ENCODE peak calls at places on chromosomes 6 and 20, in seven cellular contexts. One of them, this sample, is unnamed.

GRCh38 chr20:17233621-17234020 is 6.8 kb downstream of the PCSK2 start:
- DNase-seq in SK-N-SH: no peak
- DNase-seq in endothelial cell of umbilical vein: no peak
- DNase-seq in H1: no peak
- DNase-seq in HCT116: no peak
- DNase-seq in GM12878: no peak
- DNase-seq in HepG2: no peak
- DNase-seq in this sample: no peak

GRCh38 chr6:53770690-53771320 is 24.0 kb upstream of the LRRC1 start:
- DNase-seq in HCT116: no peak
- DNase-seq in GM12878: no peak
- DNase-seq in endothelial cell of umbilical vein: no peak
- DNase-seq in HepG2: no peak
- DNase-seq in H1: no peak
- DNase-seq in SK-N-SH: no peak
- DNase-seq in this sample: no peak

GRCh38 chr6:20237677-20238460 is 25.6 kb upstream of the MBOAT1 start:
- DNase-seq in HepG2: no peak
- DNase-seq in endothelial cell of umbilical vein: no peak
- DNase-seq in HCT116: no peak
- DNase-seq in H1: no peak
- DNase-seq in GM12878: no peak
- DNase-seq in SK-N-SH: no peak
- DNase-seq in this sample: peak

GRCh38 chr20:51593584-51593983 is 51.1 kb upstream of the NFATC2 start:
- DNase-seq in HCT116: no peak
- DNase-seq in HepG2: no peak
- DNase-seq in SK-N-SH: no peak
- DNase-seq in GM12878: no peak
- DNase-seq in H1: no peak
- DNase-seq in endothelial cell of umbilical vein: no peak
- DNase-seq in this sample: no peak

GRCh38 chr6:168799067-168799466 is 358.1 kb downstream of the SMOC2 start:
- DNase-seq in endothelial cell of umbilical vein: no peak
- DNase-seq in HCT116: no peak
- DNase-seq in GM12878: no peak
- DNase-seq in H1: no peak
- DNase-seq in SK-N-SH: no peak
- DNase-seq in HepG2: no peak
- DNase-seq in this sample: no peak

GRCh38 chr6:109034439-109035041 is 60.1 kb downstream of the SESN1 start:
- DNase-seq in GM12878: no peak
- DNase-seq in SK-N-SH: no peak
- DNase-seq in HCT116: no peak
- DNase-seq in endothelial cell of umbilical vein: no peak
- DNase-seq in HepG2: no peak
- DNase-seq in H1: no peak
- DNase-seq in this sample: no peak

GRCh38 chr6:97850458-97851218 is 567.6 kb upstream of the MMS22L start:
- DNase-seq in H1: no peak
- DNase-seq in SK-N-SH: no peak
- DNase-seq in HCT116: no peak
- DNase-seq in endothelial cell of umbilical vein: no peak
- DNase-seq in HepG2: no peak
- DNase-seq in GM12878: no peak
- DNase-seq in this sample: peak

GRCh38 chr6:150029749-150030148 is 4.4 kb upstream of the RAET1L start:
- DNase-seq in HCT116: no peak
- DNase-seq in endothelial cell of umbilical vein: no peak
- DNase-seq in GM12878: no peak
- DNase-seq in HepG2: no peak
- DNase-seq in H1: no peak
- DNase-seq in SK-N-SH: no peak
- DNase-seq in this sample: peak

GRCh38 chr6:56752534-56752933 is 109.8 kb upstream of the DST start:
- DNase-seq in H1: no peak
- DNase-seq in GM12878: no peak
- DNase-seq in HCT116: no peak
- DNase-seq in HepG2: no peak
- DNase-seq in SK-N-SH: no peak
- DNase-seq in endothelial cell of umbilical vein: no peak
- DNase-seq in this sample: no peak

GRCh38 chr6:46302176-46302575 is 131.4 kb upstream of the ENPP5 start:
- DNase-seq in GM12878: no peak
- DNase-seq in endothelial cell of umbilical vein: no peak
- DNase-seq in SK-N-SH: no peak
- DNase-seq in HCT116: no peak
- DNase-seq in H1: no peak
- DNase-seq in HepG2: no peak
- DNase-seq in this sample: no peak

GRCh38 chr6:31864818-31865204 is 2.2 kb upstream of the NEU1 start:
- DNase-seq in HepG2: no peak
- DNase-seq in GM12878: no peak
- DNase-seq in endothelial cell of umbilical vein: no peak
- DNase-seq in SK-N-SH: no peak
- DNase-seq in H1: no peak
- DNase-seq in HCT116: no peak
- DNase-seq in this sample: no peak

GRCh38 chr6:83474309-83474708 is 38.0 kb upstream of the PRSS35 start:
- DNase-seq in endothelial cell of umbilical vein: no peak
- DNase-seq in H1: no peak
- DNase-seq in HepG2: no peak
- DNase-seq in SK-N-SH: no peak
- DNase-seq in HCT116: no peak
- DNase-seq in GM12878: no peak
- DNase-seq in this sample: peak

GRCh38 chr6:117600008-117600743 is 2.1 kb downstream of the GOPC start:
- DNase-seq in HCT116: no peak
- DNase-seq in GM12878: no peak
- DNase-seq in H1: no peak
- DNase-seq in endothelial cell of umbilical vein: peak
- DNase-seq in HepG2: no peak
- DNase-seq in SK-N-SH: no peak
- DNase-seq in this sample: no peak

GRCh38 chr6:169723200-169723909 is 945 bp downstream of the PHF10 start:
- DNase-seq in GM12878: no peak
- DNase-seq in SK-N-SH: peak
- DNase-seq in H1: no peak
- DNase-seq in HCT116: no peak
- DNase-seq in endothelial cell of umbilical vein: peak
- DNase-seq in HepG2: peak
- DNase-seq in this sample: peak

GRCh38 chr6:69286341-69286740 is 510.5 kb downstream of the LMBRD1 start:
- DNase-seq in SK-N-SH: no peak
- DNase-seq in endothelial cell of umbilical vein: no peak
- DNase-seq in HepG2: no peak
- DNase-seq in GM12878: no peak
- DNase-seq in HCT116: no peak
- DNase-seq in H1: no peak
- DNase-seq in this sample: no peak

GRCh38 chr6:123925360-123925759 is 121.7 kb downstream of the NKAIN2 start:
- DNase-seq in endothelial cell of umbilical vein: peak
- DNase-seq in SK-N-SH: no peak
- DNase-seq in H1: no peak
- DNase-seq in HepG2: no peak
- DNase-seq in HCT116: no peak
- DNase-seq in GM12878: peak
- DNase-seq in this sample: no peak

GRCh38 chr6:143117108-143117507 is 56.4 kb downstream of the AIG1 start:
- DNase-seq in H1: no peak
- DNase-seq in SK-N-SH: no peak
- DNase-seq in HCT116: no peak
- DNase-seq in endothelial cell of umbilical vein: no peak
- DNase-seq in HepG2: no peak
- DNase-seq in GM12878: no peak
- DNase-seq in this sample: no peak

GRCh38 chr6:71502961-71503360 is 214.3 kb downstream of the OGFRL1 start:
- DNase-seq in H1: no peak
- DNase-seq in endothelial cell of umbilical vein: no peak
- DNase-seq in HepG2: no peak
- DNase-seq in HCT116: no peak
- DNase-seq in SK-N-SH: no peak
- DNase-seq in GM12878: no peak
- DNase-seq in this sample: no peak

GRCh38 chr20:62581806-62582205 is 60.5 kb upstream of the SLCO4A1 start:
- DNase-seq in SK-N-SH: no peak
- DNase-seq in GM12878: no peak
- DNase-seq in HepG2: no peak
- DNase-seq in H1: no peak
- DNase-seq in HCT116: no peak
- DNase-seq in endothelial cell of umbilical vein: no peak
- DNase-seq in this sample: no peak

GRCh38 chr6:159729598-159729997 is 2.3 kb downstream of the WTAP start:
- DNase-seq in HCT116: no peak
- DNase-seq in GM12878: peak
- DNase-seq in endothelial cell of umbilical vein: peak
- DNase-seq in SK-N-SH: no peak
- DNase-seq in HepG2: no peak
- DNase-seq in H1: no peak
- DNase-seq in this sample: peak
- TF ChIP-seq POLR2AphosphoS5 in HCT116: no peak
- TF ChIP-seq POLR2AphosphoS5 in GM12878: peak
- TF ChIP-seq POLR2AphosphoS5 in endothelial cell of umbilical vein: no peak
- TF ChIP-seq POLR2AphosphoS5 in SK-N-SH: no peak
- TF ChIP-seq POLR2AphosphoS5 in HepG2: no peak
- TF ChIP-seq POLR2AphosphoS5 in H1: no peak
- TF ChIP-seq POLR2AphosphoS5 in this sample: no peak

GRCh38 chr6:141107562-141108160 is 1025.1 kb upstream of the GJE1 start:
- DNase-seq in HepG2: no peak
- DNase-seq in SK-N-SH: no peak
- DNase-seq in GM12878: no peak
- DNase-seq in HCT116: peak
- DNase-seq in H1: no peak
- DNase-seq in endothelial cell of umbilical vein: peak
- DNase-seq in this sample: no peak

GRCh38 chr6:141097471-141097870 is 1035.3 kb upstream of the GJE1 start:
- DNase-seq in GM12878: no peak
- DNase-seq in H1: no peak
- DNase-seq in HepG2: no peak
- DNase-seq in HCT116: no peak
- DNase-seq in SK-N-SH: no peak
- DNase-seq in endothelial cell of umbilical vein: no peak
- DNase-seq in this sample: no peak

GRCh38 chr6:141105481-141105880 is 1027.2 kb upstream of the GJE1 start:
- DNase-seq in GM12878: no peak
- DNase-seq in HCT116: no peak
- DNase-seq in SK-N-SH: no peak
- DNase-seq in HepG2: no peak
- DNase-seq in H1: peak
- DNase-seq in endothelial cell of umbilical vein: no peak
- DNase-seq in this sample: peak

GRCh38 chr6:141103246-141103645 is 1029.5 kb upstream of the GJE1 start:
- DNase-seq in GM12878: no peak
- DNase-seq in HCT116: peak
- DNase-seq in HepG2: no peak
- DNase-seq in H1: no peak
- DNase-seq in endothelial cell of umbilical vein: peak
- DNase-seq in SK-N-SH: no peak
- DNase-seq in this sample: no peak
- H2AFZ ChIP-seq in GM12878: no peak
- H2AFZ ChIP-seq in HCT116: peak
- H2AFZ ChIP-seq in HepG2: no peak
- H2AFZ ChIP-seq in H1: no peak
- H2AFZ ChIP-seq in endothelial cell of umbilical vein: no peak
- H2AFZ ChIP-seq in SK-N-SH: no peak
- H2AFZ ChIP-seq in this sample: no peak

DNA sequence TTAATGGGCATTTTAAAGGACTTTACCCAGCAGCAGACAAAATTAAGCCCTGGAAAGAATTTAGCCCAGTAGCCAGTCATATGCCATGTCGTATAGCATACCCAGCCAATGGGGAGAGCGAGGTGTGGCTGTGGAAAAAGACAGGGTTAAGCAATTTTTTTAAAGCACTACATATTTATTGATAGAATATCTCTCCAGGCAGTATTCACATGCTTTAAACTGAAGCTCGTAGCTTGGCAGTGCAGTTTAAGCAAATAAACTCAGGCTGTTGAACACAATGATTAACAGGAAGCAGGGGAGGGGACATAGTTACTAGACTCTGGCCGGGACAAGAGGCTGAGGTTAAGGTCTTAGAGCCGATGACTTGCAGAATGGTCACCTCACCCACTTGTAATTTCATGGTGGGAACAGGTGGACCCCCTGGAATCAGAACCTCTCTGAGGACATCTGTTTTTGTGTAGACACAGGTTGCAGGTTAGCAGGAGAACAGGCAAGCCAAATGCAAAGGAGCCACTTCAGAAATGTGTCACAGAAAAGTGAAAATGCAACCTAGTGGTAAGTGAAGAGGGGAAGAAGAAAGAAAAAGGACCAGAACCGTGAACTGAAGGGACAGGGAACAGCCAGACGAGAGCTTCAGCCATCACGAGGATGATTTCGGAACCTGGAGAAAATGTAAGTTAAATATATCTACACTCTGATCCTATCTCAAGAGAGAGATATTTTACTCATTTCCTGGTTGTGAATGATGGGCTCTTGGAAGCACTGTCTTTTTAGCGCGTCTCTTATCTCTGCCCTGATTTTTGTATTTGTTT is 7.2 kb downstream of the GCNT2 start:
- DNase-seq in endothelial cell of umbilical vein: peak
- DNase-seq in HCT116: no peak
- DNase-seq in H1: no peak
- DNase-seq in HepG2: peak
- DNase-seq in SK-N-SH: no peak
- DNase-seq in GM12878: peak
- DNase-seq in this sample: no peak
- TF ChIP-seq POLR2AphosphoS5 in endothelial cell of umbilical vein: peak
- TF ChIP-seq POLR2AphosphoS5 in HCT116: no peak
- TF ChIP-seq POLR2AphosphoS5 in H1: no peak
- TF ChIP-seq POLR2AphosphoS5 in HepG2: peak
- TF ChIP-seq POLR2AphosphoS5 in SK-N-SH: no peak
- TF ChIP-seq POLR2AphosphoS5 in GM12878: peak
- TF ChIP-seq POLR2AphosphoS5 in this sample: no peak

GRCh38 chr6:147126618-147127022 is 77.6 kb upstream of the STXBP5 start:
- DNase-seq in GM12878: no peak
- DNase-seq in HepG2: no peak
- DNase-seq in HCT116: no peak
- DNase-seq in H1: no peak
- DNase-seq in SK-N-SH: no peak
- DNase-seq in endothelial cell of umbilical vein: no peak
- DNase-seq in this sample: peak
- H2AFZ ChIP-seq in GM12878: no peak
- H2AFZ ChIP-seq in HepG2: no peak
- H2AFZ ChIP-seq in HCT116: no peak
- H2AFZ ChIP-seq in H1: peak
- H2AFZ ChIP-seq in SK-N-SH: no peak
- H2AFZ ChIP-seq in endothelial cell of umbilical vein: no peak
- H2AFZ ChIP-seq in this sample: peak

This sample was measured in GM23338.